ENCODE peak calls at places on chromosome 10, in seven cellular contexts. G is OCI-LY7, H is Panc1, W is body of pancreas, U is ovary, K is psoas muscle, T is HCT116. X is an unnamed sample.

GRCh38 chr10:124145109-124145860 is 51.9 kb upstream of the CHST15 start:
- DNase-seq in K (peak; percentile 88), U (no peak), W (peak; percentile 41), T (no peak), G (peak; percentile 87), H (no peak), X (no peak)

GRCh38 chr10:1966698-1967097 is 229.4 kb upstream of the ADARB2 start:
- DNase-seq in H (no peak), W (no peak), U (no peak), K (no peak), T (no peak), G (no peak), X (no peak)

GRCh38 chr10:34186740-34187139 is 628.4 kb downstream of the PARD3 start:
- DNase-seq in H (no peak), G (no peak), K (no peak), T (no peak), U (no peak), W (no peak), X (no peak)

GRCh38 chr10:69435966-69436520 is 15.2 kb upstream of the TSPAN15 start:
- DNase-seq in T (no peak), W (no peak), K (no peak), U (no peak), G (no peak), H (no peak), X (no peak)

GRCh38 chr10:50347394-50347802 is 96.1 kb upstream of the ASAH2 start:
- DNase-seq in T (no peak), W (no peak), H (no peak), U (no peak), G (peak; percentile 8), K (no peak), X (no peak)

GRCh38 chr10:104327745-104328635 is 10.3 kb downstream of the ITPRIP start:
- DNase-seq in H (no peak), U (peak; percentile 66), W (peak; percentile 52), G (no peak), T (no peak), K (no peak), X (peak; percentile 49)

GRCh38 chr10:49272251-49273081 is 26.5 kb upstream of the C10orf71 start:
- DNase-seq in T (no peak), W (no peak), H (no peak), U (no peak), K (peak; percentile 90), G (no peak), X (no peak)

GRCh38 chr10:1529806-1530413 is 207.4 kb downstream of the ADARB2 start:
- DNase-seq in T (no peak), U (no peak), G (no peak), H (no peak), W (no peak), K (peak; percentile 32), X (no peak)

GRCh38 chr10:11150255-11150731 is 132.6 kb downstream of the CELF2 start:
- DNase-seq in T (no peak), K (no peak), G (no peak), U (no peak), H (no peak), W (no peak), X (no peak)

GRCh38 chr10:3935141-3935540 is 150.1 kb upstream of the KLF6 start:
- DNase-seq in T (no peak), W (no peak), U (peak; percentile 68), G (no peak), K (no peak), H (no peak), X (peak; percentile 60)

GRCh38 chr10:90930971-90931841 is 10.3 kb upstream of the ANKRD1 start:
- DNase-seq in U (no peak), H (no peak), W (peak; percentile 12), T (no peak), G (no peak), K (no peak), X (peak; percentile 88)

GRCh38 chr10:79347226-79347893 is at the start of gene PPIF:
- DNase-seq in H (peak; percentile 51), U (peak; percentile 95), T (peak; percentile 81), K (peak; percentile 97), G (peak; percentile 93), W (peak; percentile 97), X (peak; percentile 45)

GRCh38 chr10:78981257-78981969 is 87.4 kb upstream of the ZMIZ1 start:
- DNase-seq in W (no peak), G (peak; percentile 34), H (no peak), K (peak; percentile 14), U (no peak), T (no peak), X (no peak)

GRCh38 chr10:30553625-30554442 is 75.7 kb downstream of the LYZL2 start:
- DNase-seq in U (peak; percentile 68), K (peak; percentile 75), T (no peak), W (peak; percentile 51), G (no peak), H (no peak), X (peak; percentile 20)

GRCh38 chr10:79102056-79102874 is 33.5 kb downstream of the ZMIZ1 start:
- DNase-seq in H (no peak), T (no peak), K (peak; percentile 81), W (peak; percentile 59), U (peak; percentile 84), G (no peak), X (no peak)

DNA sequence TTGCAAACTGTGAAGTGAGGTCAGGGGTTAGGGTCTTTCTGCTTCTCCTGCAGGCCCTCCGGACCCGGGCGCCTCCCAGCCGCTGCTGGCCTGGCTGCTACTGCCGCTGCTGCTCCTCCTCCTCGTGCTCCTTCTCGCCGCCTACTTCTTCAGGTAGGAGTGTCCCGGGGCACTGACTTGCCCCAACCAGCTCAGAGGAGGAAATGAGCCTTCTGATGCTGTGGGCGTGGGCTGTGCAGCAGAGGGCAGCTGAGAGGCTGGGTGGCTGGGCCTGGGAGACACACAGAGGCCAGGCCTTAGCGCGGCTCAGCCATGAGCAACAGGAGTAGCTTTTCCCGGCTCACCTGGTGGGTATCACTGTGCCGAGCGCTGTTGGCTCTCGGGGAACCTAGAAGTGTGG is 78.9 kb downstream of the MKI67 start:
- DNase-seq in G (peak; percentile 87), W (peak; percentile 34), U (no peak), K (peak; percentile 80), T (peak; percentile 88), H (no peak), X (no peak)
- H3K4me3 ChIP-seq in G (peak overlapping the region; percentile 79), W (no peak overlapping the region), U (no peak overlapping the region), K (peak overlapping the region; percentile 44), T (peak overlapping the region; percentile 52), H (no peak overlapping the region), X (no peak overlapping the region)

GRCh38 chr10:23325132-23325531 is 19.5 kb downstream of the C10orf67 start:
- DNase-seq in H (no peak), K (no peak), U (no peak), W (no peak), T (no peak), G (no peak), X (no peak)
- TF ChIP-seq CTCF in H (no peak), K (no peak), U (no peak), W (no peak), T (no peak), G (no peak), X (peak; percentile 15)

DNA sequence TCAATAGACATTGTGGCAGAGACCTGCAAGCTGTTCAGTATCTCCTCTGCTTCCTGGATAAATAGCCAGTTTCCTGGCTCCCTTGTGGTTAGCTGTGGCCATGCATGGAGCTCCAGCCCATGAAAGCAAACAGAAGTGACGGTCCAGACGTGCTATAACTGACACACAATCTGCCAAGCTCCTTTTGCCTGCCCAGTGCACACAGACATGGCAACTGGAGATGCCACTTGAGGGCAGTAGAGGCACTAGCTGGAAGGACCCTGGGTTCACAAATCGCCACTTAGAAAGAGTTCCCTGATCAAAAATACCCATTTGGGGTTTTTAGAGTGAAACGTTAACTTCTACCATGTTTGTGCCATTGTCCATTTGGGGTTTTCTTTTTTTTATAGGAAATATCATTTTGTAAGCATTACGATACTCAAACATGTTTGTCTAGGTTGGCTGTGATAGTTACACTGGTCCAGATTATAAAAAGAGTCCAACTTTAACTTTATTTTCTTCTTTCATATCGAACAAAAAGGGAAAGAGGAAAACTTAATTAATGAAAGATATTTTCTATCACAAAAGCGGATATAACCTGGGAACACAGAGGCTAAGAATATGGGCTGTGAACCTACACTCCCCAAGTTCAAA is 31.3 kb downstream of the KIN start:
- DNase-seq in U (no peak), K (no peak), H (peak; percentile 4), T (peak; percentile 21), W (peak; percentile 62), G (peak; percentile 41), X (no peak)
- H3K36me3 ChIP-seq in U (no peaks in the 10 kb centered on the region), K (peaks cover 96% of the 10 kb centered on the region), H (peaks cover 23% of the 10 kb centered on the region), T (peaks cover 51% of the 10 kb centered on the region), W (peaks cover 5% of the 10 kb centered on the region), G (peaks cover 81% of the 10 kb centered on the region), X (peaks cover 11% of the 10 kb centered on the region)

DNA sequence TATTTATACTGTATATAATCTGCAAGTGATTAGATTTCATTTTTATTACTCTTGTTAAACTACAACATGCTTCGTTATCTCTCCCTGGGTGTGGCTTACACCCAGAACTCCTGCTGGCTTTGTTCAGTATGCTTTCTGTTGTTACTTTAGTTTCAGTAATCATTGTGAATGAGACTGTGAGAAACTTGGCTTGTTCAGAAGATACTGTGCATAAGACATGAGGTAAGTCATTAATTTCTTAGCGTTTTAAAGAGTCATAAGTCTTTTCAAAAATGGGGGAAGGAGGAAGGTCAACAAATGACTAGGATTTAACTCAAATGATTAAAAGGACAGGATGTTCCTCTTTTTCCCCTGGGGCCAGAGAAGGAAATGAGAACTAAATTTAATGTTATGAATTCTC is 11.6 kb upstream of the ADD3 start:
- DNase-seq in U (no peak), K (no peak), H (no peak), T (no peak), G (peak; percentile 23), W (peak; percentile 44), X (no peak)
- H3K4me3 ChIP-seq in U (no peak overlapping the region), K (no peak overlapping the region), H (no peak overlapping the region), T (no peak overlapping the region), G (peak overlapping the region; percentile 15), W (no peak overlapping the region), X (no peak overlapping the region)

GRCh38 chr10:110918633-110919348 is at the start of gene BBIP1:
- DNase-seq in W (no peak), T (peak; percentile 100), H (peak; percentile 99), K (peak; percentile 97), G (peak; percentile 96), U (peak; percentile 95), X (peak; percentile 100)
- TF ChIP-seq CTCF in W (peak; percentile 33), T (no peak), H (no peak), K (no peak), G (no peak), U (no peak), X (no peak)

GRCh38 chr10:133368153-133368552 is 5.0 kb downstream of the ECHS1 start:
- DNase-seq in G (no peak), W (no peak), H (no peak), U (no peak), K (no peak), T (no peak), X (no peak)
- H3K36me3 ChIP-seq in G (peaks cover 25% of the 10 kb centered on the region), W (peaks cover 30% of the 10 kb centered on the region), H (peaks cover 14% of the 10 kb centered on the region), U (no peaks in the 10 kb centered on the region), K (peaks cover 68% of the 10 kb centered on the region), T (no peaks in the 10 kb centered on the region), X (peaks cover 38% of the 10 kb centered on the region)

GRCh38 chr10:60138842-60139241 is 232.5 kb upstream of the CCDC6 start:
- DNase-seq in T (no peak), K (no peak), H (no peak), U (no peak), G (no peak), W (no peak), X (no peak)
- H3K4me3 ChIP-seq in T (no peak overlapping the region), K (peak overlapping the region; percentile 65), H (no peak overlapping the region), U (no peak overlapping the region), G (no peak overlapping the region), W (no peak overlapping the region), X (no peak overlapping the region)

X was measured in BJ.